ENCODE peak calls at places on chromosome 22, in eight cellular contexts. D is HFF-Myc, B is heart right ventricle, F is astrocyte of the spinal cord, J is iPS DF 6.9, N is neural progenitor cell, R is fibroblast of pulmonary artery, V is lower lobe of right lung. X is an unnamed sample.

GRCh38 chr22:46574993-46575914 is 37.8 kb upstream of the CELSR1 start:
- DNase-seq in D (no peak), B (peak; percentile 53), F (no peak), J (no peak), N (peak; percentile 30), R (peak; percentile 10), V (peak; percentile 51), X (peak; percentile 78)

GRCh38 chr22:44151661-44152060 is 29.1 kb upstream of the PARVG start:
- DNase-seq in D (peak; percentile 50), B (no peak), F (peak; percentile 76), J (no peak), N (no peak), R (peak; percentile 86), V (no peak), X (no peak)

GRCh38 chr22:40401532-40401931 is 31.1 kb downstream of the SGSM3 start:
- DNase-seq in D (no peak), B (no peak), F (no peak), J (no peak), N (no peak), R (no peak), V (peak; percentile 27), X (peak; percentile 46)

GRCh38 chr22:44363214-44363979 is 50.6 kb upstream of the SHISAL1 start:
- DNase-seq in D (peak; percentile 92), B (peak; percentile 93), F (peak; percentile 95), J (no peak), N (no peak), R (peak; percentile 99), V (peak; percentile 81), X (peak; percentile 59)

GRCh38 chr22:41976070-41976901 is 7.0 kb downstream of the SEPTIN3 start:
- DNase-seq in D (no peak), B (peak; percentile 34), F (no peak), J (no peak), N (peak; percentile 81), R (no peak), V (no peak), X (no peak)

GRCh38 chr22:50581950-50582561 is 593 bp downstream of the CHKB start:
- DNase-seq in D (no peak), B (no peak), F (no peak), J (no peak), N (no peak), R (peak; percentile 17), V (no peak), X (peak; percentile 81)

GRCh38 chr22:41862530-41863266 is 29.8 kb downstream of the SREBF2 start:
- DNase-seq in D (no peak), B (no peak), F (no peak), J (no peak), N (no peak), R (no peak), V (no peak), X (no peak)

GRCh38 chr22:49154433-49154832 is 673.2 kb downstream of the BRD1 start:
- DNase-seq in D (no peak), B (no peak), F (no peak), J (no peak), N (no peak), R (no peak), V (no peak), X (no peak)

GRCh38 chr22:46708766-46709330 is 29.2 kb downstream of the CERK start:
- DNase-seq in D (no peak), B (no peak), F (no peak), J (no peak), N (no peak), R (no peak), V (peak; percentile 35), X (peak; percentile 61)

GRCh38 chr22:44217346-44217745 is 36.6 kb downstream of the PARVG start:
- DNase-seq in D (no peak), B (no peak), F (no peak), J (no peak), N (no peak), R (no peak), V (no peak), X (no peak)

GRCh38 chr22:46444390-46444854 is 93.0 kb downstream of the CELSR1 start:
- DNase-seq in D (no peak), B (no peak), F (no peak), J (no peak), N (no peak), R (no peak), V (no peak), X (no peak)

GRCh38 chr22:40449676-40450035 is 79.3 kb downstream of the SGSM3 start:
- DNase-seq in D (peak; percentile 14), B (no peak), F (peak; percentile 57), J (no peak), N (no peak), R (peak; percentile 58), V (no peak), X (no peak)

GRCh38 chr22:50702821-50703725 is 30.4 kb downstream of the SHANK3 start:
- DNase-seq in D (no peak), B (peak; percentile 19), F (no peak), J (no peak), N (no peak), R (no peak), V (peak; percentile 21), X (no peak)

GRCh38 chr22:23251445-23252093 is 71.3 kb downstream of the BCR start:
- DNase-seq in D (peak; percentile 45), B (no peak), F (no peak), J (no peak), N (no peak), R (peak; percentile 10), V (no peak), X (no peak)

GRCh38 chr22:49953027-49953679 is 7.4 kb upstream of the PIM3 start:
- DNase-seq in D (no peak), B (peak; percentile 42), F (no peak), J (no peak), N (no peak), R (no peak), V (peak; percentile 85), X (peak; percentile 93)

GRCh38 chr22:49871482-49871881 is 17.8 kb downstream of the ZBED4 start:
- DNase-seq in D (no peak), B (no peak), F (no peak), J (no peak), N (no peak), R (no peak), V (no peak), X (no peak)

GRCh38 chr22:49209452-49210195 is 618.0 kb downstream of the BRD1 start:
- DNase-seq in D (no peak), B (no peak), F (no peak), J (no peak), N (no peak), R (no peak), V (peak; percentile 39), X (no peak)

GRCh38 chr22:28600546-28601143 is 79.0 kb downstream of the TTC28 start:
- DNase-seq in D (peak; percentile 36), B (no peak), F (peak; percentile 76), J (no peak), N (peak; percentile 59), R (peak; percentile 82), V (no peak), X (no peak)

GRCh38 chr22:45512363-45512762 is 9.7 kb downstream of the FBLN1 start:
- DNase-seq in D (no peak), B (no peak), F (no peak), J (no peak), N (no peak), R (no peak), V (no peak), X (no peak)

GRCh38 chr22:17258015-17258827 is 39.0 kb upstream of the ADA2 start:
- DNase-seq in D (peak; percentile 30), B (peak; percentile 61), F (peak; percentile 60), J (no peak), N (peak; percentile 88), R (peak; percentile 12), V (peak; percentile 60), X (peak; percentile 94)
- H3K4me3 ChIP-seq in D (no peak overlapping the region), B (peak overlapping the region; percentile 21), F (no peak overlapping the region), J (no peak overlapping the region), N (peak overlapping the region; percentile 20), R (no peak overlapping the region), V (peak overlapping the region; percentile 25), X (peak overlapping the region; percentile 39)

GRCh38 chr22:36064358-36064757 is 35.7 kb upstream of the RBFOX2 start:
- DNase-seq in D (no peak), B (no peak), F (no peak), J (no peak), N (no peak), R (no peak), V (no peak), X (no peak)

GRCh38 chr22:36067237-36067558 is 38.6 kb upstream of the RBFOX2 start:
- DNase-seq in D (no peak), B (no peak), F (no peak), J (no peak), N (no peak), R (no peak), V (no peak), X (no peak)

GRCh38 chr22:36065775-36066544 is 37.3 kb upstream of the RBFOX2 start:
- DNase-seq in D (peak; percentile 87), B (peak; percentile 87), F (peak; percentile 93), J (peak; percentile 93), N (peak; percentile 96), R (peak; percentile 95), V (peak; percentile 94), X (peak; percentile 90)

GRCh38 chr22:36068776-36069344 is 40.2 kb upstream of the RBFOX2 start:
- DNase-seq in D (no peak), B (no peak), F (no peak), J (no peak), N (no peak), R (no peak), V (no peak), X (no peak)

DNA sequence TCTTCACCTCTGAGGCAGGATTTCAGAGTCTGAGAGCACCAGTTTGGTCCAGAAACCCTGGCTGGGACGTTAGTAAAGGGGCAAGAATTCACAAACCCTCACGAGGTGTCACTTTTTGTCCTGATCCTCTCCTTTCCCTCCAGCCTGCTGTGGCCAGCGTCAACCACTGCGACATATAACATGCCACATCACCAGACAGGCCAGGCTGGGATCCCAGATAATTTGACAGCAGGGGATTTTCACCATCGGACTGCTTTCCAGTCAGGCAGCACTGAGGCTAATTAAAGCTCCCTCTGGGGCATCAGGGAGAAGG is 36.8 kb upstream of the RBFOX2 start:
- DNase-seq in D (no peak), B (no peak), F (no peak), J (no peak), N (no peak), R (no peak), V (no peak), X (no peak)
- H3K4me3 ChIP-seq in D (peak overlapping the region; percentile 34), B (peak overlapping the region; percentile 57), F (peak overlapping the region; percentile 51), J (peak overlapping the region; percentile 53), N (peak overlapping the region; percentile 45), R (peak overlapping the region; percentile 57), V (peak overlapping the region; percentile 58), X (peak overlapping the region; percentile 51)

GRCh38 chr22:24559471-24559870 is 3.7 kb downstream of the SNRPD3 start:
- DNase-seq in D (no peak), B (no peak), F (no peak), J (no peak), N (no peak), R (no peak), V (no peak), X (no peak)
- H3K4me3 ChIP-seq in D (no peak overlapping the region), B (no peak overlapping the region), F (no peak overlapping the region), J (no peak overlapping the region), N (no peak overlapping the region), R (no peak overlapping the region), V (no peak overlapping the region), X (no peak overlapping the region)

DNA sequence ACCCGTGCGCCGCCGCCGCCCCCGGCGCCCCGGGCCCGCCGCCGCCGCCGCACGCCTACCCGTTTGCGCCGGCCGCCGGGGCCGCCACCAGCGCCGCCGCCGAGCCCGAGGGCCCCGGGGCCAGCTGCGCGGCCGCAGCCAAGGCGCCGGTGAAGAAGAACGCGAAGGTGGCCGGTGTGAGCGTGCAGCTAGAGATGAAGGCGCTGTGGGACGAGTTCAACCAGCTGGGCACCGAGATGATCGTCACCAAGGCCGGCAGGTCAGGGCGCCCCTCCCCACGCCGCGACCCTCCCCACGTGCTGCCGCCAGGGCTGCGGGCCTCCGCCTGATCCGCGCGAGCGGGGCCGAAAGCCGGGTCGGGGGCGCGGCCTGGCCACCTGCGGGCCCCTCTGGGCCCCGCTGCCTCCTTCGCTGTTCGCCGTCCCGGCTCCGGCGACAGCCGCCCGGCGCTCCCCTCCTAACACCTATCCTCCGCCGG is 483 bp downstream of the TBX1 start:
- DNase-seq in D (no peak), B (no peak), F (no peak), J (no peak), N (peak; percentile 61), R (no peak), V (no peak), X (no peak)
- H3K4me3 ChIP-seq in D (peak overlapping the region; percentile 44), B (no peak overlapping the region), F (no peak overlapping the region), J (peak overlapping the region; percentile 16), N (peak overlapping the region; percentile 38), R (no peak overlapping the region), V (peak overlapping the region; percentile 31), X (no peak overlapping the region)